ENCODE peak calls at places on chromosomes 6 and 20, in seven cellular contexts. X is GDM1, E is tibial artery, O is mucosa of gallbladder, B is hypothalamus, M is pancreas, F is NCI-H1694. Q is an unnamed sample.
A peak's percentile ranks its signal among the peaks of the same experiment; 100 is the strongest.

GRCh38 chr6:155520078-155520477 is 64.4 kb upstream of the NOX3 start:
- DNase-seq in B (no peak), F (no peak), O (no peak), E (no peak), M (no peak), X (no peak), Q (no peak)

GRCh38 chr6:166866839-166867637 is 89.3 kb downstream of the RNASET2 start:
- DNase-seq in M (no peak), E (no peak), F (no peak), X (no peak), O (no peak), B (peak; percentile 44), Q (no peak)

GRCh38 chr6:894274-894673 is 201.3 kb upstream of the EXOC2 start:
- DNase-seq in O (no peak), X (no peak), F (no peak), B (no peak), E (no peak), M (no peak), Q (no peak)

GRCh38 chr20:61558726-61559125 is 306.7 kb downstream of the CDH4 start:
- DNase-seq in E (no peak), O (no peak), M (no peak), F (no peak), B (no peak), X (no peak), Q (no peak)

GRCh38 chr6:125747589-125748533 is 1.6 kb upstream of the HEY2 start:
- DNase-seq in O (no peak), X (no peak), B (peak; percentile 65), M (peak; percentile 38), E (peak; percentile 53), F (no peak), Q (peak; percentile 59)

GRCh38 chr6:119273287-119273686 is 76.3 kb downstream of the MAN1A1 start:
- DNase-seq in F (no peak), B (no peak), O (no peak), M (no peak), E (no peak), X (no peak), Q (no peak)

GRCh38 chr20:18377896-18378481 is 88.8 kb downstream of the DZANK1 start:
- DNase-seq in E (no peak), O (no peak), F (no peak), M (no peak), X (no peak), B (no peak), Q (no peak)

GRCh38 chr20:51579137-51579536 is 36.6 kb upstream of the NFATC2 start:
- DNase-seq in B (no peak), M (no peak), E (no peak), X (no peak), O (no peak), F (no peak), Q (no peak)

GRCh38 chr20:57391439-57392129 is 388 bp downstream of the RBM38 start:
- DNase-seq in F (no peak), M (peak; percentile 23), O (no peak), B (peak; percentile 36), E (no peak), X (no peak), Q (peak; percentile 66)